ENCODE peak calls at places on chromosomes 5 and 9, in five cellular contexts. Z, U, S, E and D are unnamed samples.

GRCh38 chr5:73694089-73694488 is 68.1 kb downstream of the ARHGEF28 start:
- DNase-seq in E (no peak), S (no peak), Z (no peak), U (no peak), D (no peak)

GRCh38 chr9:137716694-137717287 is 98.0 kb downstream of the EHMT1 start:
- DNase-seq in E (no peak), U (no peak), S (no peak), Z (no peak), D (no peak)

GRCh38 chr9:27497883-27498553 is 26.1 kb upstream of the IFNK start:
- DNase-seq in E (no peak), S (peak), Z (no peak), U (no peak), D (no peak)

GRCh38 chr9:83642784-83643183 is 19.8 kb downstream of the IDNK start:
- DNase-seq in E (no peak), U (no peak), Z (no peak), S (no peak), D (no peak)

GRCh38 chr5:150189728-150190502 is at the start of gene SLC6A7:
- DNase-seq in U (no peak), E (no peak), S (no peak), Z (no peak), D (no peak)

GRCh38 chr5:74767579-74767913 is 497 bp downstream of the NSA2 start:
- DNase-seq in Z (no peak), S (no peak), U (peak), E (no peak), D (no peak)

GRCh38 chr9:69202556-69202955 is 28.5 kb downstream of the TJP2 start:
- DNase-seq in S (no peak), E (no peak), U (no peak), Z (no peak), D (no peak)

GRCh38 chr5:79081779-79082178 is 12.2 kb downstream of the BHMT2 start:
- DNase-seq in E (no peak), S (no peak), Z (no peak), U (no peak), D (no peak)

GRCh38 chr5:37637165-37637845 is 202.5 kb downstream of the GDNF start:
- DNase-seq in E (peak), U (no peak), S (no peak), Z (no peak), D (no peak)

GRCh38 chr5:31317642-31318041 is 124.2 kb downstream of the CDH6 start:
- DNase-seq in Z (no peak), E (no peak), U (no peak), S (no peak), D (no peak)

GRCh38 chr9:110835859-110836271 is 167.3 kb downstream of the MUSK start:
- DNase-seq in S (no peak), E (no peak), Z (no peak), U (peak), D (no peak)

GRCh38 chr9:123415593-123415930 is 59.6 kb downstream of the CRB2 start:
- DNase-seq in S (no peak), E (no peak), Z (no peak), U (no peak), D (no peak)

GRCh38 chr5:25850581-25850980 is 1187.8 kb downstream of the CDH9 start:
- DNase-seq in E (no peak), Z (no peak), S (no peak), U (no peak), D (no peak)

GRCh38 chr5:172771439-172772111 is 580 bp upstream of the DUSP1 start:
- DNase-seq in E (no peak), S (no peak), U (peak), Z (no peak), D (no peak)

GRCh38 chr5:123512631-123513461 is 869 bp downstream of the CSNK1G3 start:
- DNase-seq in U (peak), Z (no peak), S (peak), E (no peak), D (no peak)

GRCh38 chr5:95709967-95710650 is 21.0 kb upstream of the RHOBTB3 start:
- DNase-seq in E (no peak), Z (no peak), S (no peak), U (no peak), D (no peak)